ENCODE peak calls at places on chromosomes 5 and 9, in ten cellular contexts. C is NB4, Z is HCT116, P is kidney, Y is tibial artery, I is fibroblast of lung, N is psoas muscle, X is HFF-Myc, A is GM23338, T is cardiac fibroblast. V is an unnamed sample.

GRCh38 chr5:59798862-59799667 is 94.5 kb downstream of the PDE4D start:
- DNase-seq in X (peak), Z (no peak), A (no peak), T (peak), P (no peak), C (no peak), Y (no peak), I (peak), N (no peak), V (peak)

GRCh38 chr5:65190328-65191053 is 291.2 kb downstream of the ADAMTS6 start:
- DNase-seq in C (no peak), Z (no peak), P (no peak), T (peak), N (no peak), X (peak), Y (no peak), I (peak), A (no peak), V (peak)

GRCh38 chr5:95261369-95262175 is 23.3 kb downstream of the MCTP1 start:
- DNase-seq in X (peak), I (peak), P (no peak), C (peak), Z (no peak), N (no peak), T (peak), A (peak), Y (no peak), V (peak)

GRCh38 chr5:84817953-84818352 is 433.3 kb upstream of the EDIL3 start:
- DNase-seq in P (no peak), N (no peak), T (no peak), Z (no peak), A (no peak), Y (no peak), I (no peak), C (no peak), X (no peak), V (no peak)

GRCh38 chr9:99506781-99507305 is 284.8 kb downstream of the SEC61B start:
- DNase-seq in P (no peak), Y (no peak), C (no peak), X (no peak), A (no peak), Z (no peak), I (no peak), T (no peak), N (no peak), V (no peak)

GRCh38 chr5:33612386-33612785 is 171.6 kb downstream of the TARS1 start:
- DNase-seq in P (no peak), N (no peak), I (peak), Y (no peak), T (peak), Z (no peak), A (no peak), X (no peak), C (no peak), V (peak)

GRCh38 chr9:114931407-114931806 is 1.0 kb upstream of the TNFSF8 start:
- DNase-seq in Z (no peak), C (no peak), N (no peak), P (no peak), X (no peak), Y (no peak), A (no peak), T (no peak), I (no peak), V (no peak)

GRCh38 chr9:105296889-105297288 is 52.4 kb downstream of the SLC44A1 start:
- DNase-seq in A (peak), X (no peak), Y (no peak), P (no peak), T (peak), N (no peak), Z (peak), C (peak), I (peak), V (peak)

GRCh38 chr9:69357030-69357853 is 32.2 kb downstream of the ENTREP1 start:
- DNase-seq in Z (no peak), T (no peak), C (no peak), N (no peak), X (no peak), I (no peak), A (no peak), P (no peak), Y (no peak), V (no peak)

GRCh38 chr9:91486699-91487497 is 63.3 kb upstream of the NFIL3 start:
- DNase-seq in N (no peak), I (peak), Y (no peak), C (peak), P (no peak), Z (no peak), T (peak), X (no peak), A (no peak), V (peak)

GRCh38 chr5:124034963-124035362 is 523.0 kb downstream of the CSNK1G3 start:
- DNase-seq in N (no peak), P (no peak), T (no peak), X (no peak), C (no peak), Y (no peak), A (no peak), I (no peak), Z (no peak), V (no peak)

GRCh38 chr9:90873422-90873821 is 71.8 kb downstream of the SYK start:
- DNase-seq in N (no peak), A (no peak), C (no peak), Y (no peak), Z (no peak), P (no peak), I (no peak), T (no peak), X (no peak), V (no peak)

GRCh38 chr5:128135286-128135685 is 51.7 kb downstream of the SLC12A2 start:
- DNase-seq in Y (no peak), Z (no peak), A (no peak), I (no peak), C (no peak), P (no peak), X (peak), N (no peak), T (no peak), V (no peak)

DNA sequence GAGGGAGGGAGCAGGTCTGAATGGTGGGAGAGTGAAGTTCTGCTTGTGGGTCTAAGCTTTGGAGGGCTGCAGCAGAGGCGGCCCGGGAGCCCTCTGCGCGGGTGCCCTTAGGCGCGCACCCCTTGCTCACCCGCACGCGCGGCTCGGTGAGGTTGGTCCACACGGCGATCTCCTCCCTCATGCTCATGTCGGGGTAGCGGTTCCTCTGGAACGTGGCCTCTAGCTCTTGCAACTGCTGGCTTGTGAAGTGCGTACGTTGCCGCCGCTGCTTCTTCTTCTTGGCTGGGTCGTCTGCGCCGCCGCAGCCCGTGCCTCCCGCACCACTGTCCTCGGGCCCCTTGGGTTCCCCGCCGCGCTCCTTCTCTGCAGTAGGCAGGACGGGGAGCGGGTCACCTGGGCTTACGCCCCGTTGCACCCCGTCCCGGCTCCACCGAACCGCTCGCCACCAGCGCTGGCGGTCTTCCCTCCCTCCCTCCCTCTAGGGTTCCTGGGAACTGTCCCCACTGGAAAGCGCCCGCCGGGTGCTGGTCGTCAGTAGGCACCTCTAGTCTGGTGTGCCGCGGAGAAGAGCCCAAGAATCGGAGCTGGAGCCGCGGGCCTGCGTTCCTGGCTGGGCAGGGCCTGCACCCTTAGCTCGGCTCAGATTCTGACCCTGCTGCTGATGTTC is 2.7 kb downstream of the PITX1 start:
- DNase-seq in I (no peak), Y (no peak), Z (no peak), X (no peak), A (peak), P (peak), N (no peak), T (no peak), C (no peak), V (peak)
- TF ChIP-seq CTCF in I (no peak), Y (no peak), Z (no peak), X (no peak), A (no peak), P (no peak), N (no peak), T (no peak), C (no peak), V (no peak)

DNA sequence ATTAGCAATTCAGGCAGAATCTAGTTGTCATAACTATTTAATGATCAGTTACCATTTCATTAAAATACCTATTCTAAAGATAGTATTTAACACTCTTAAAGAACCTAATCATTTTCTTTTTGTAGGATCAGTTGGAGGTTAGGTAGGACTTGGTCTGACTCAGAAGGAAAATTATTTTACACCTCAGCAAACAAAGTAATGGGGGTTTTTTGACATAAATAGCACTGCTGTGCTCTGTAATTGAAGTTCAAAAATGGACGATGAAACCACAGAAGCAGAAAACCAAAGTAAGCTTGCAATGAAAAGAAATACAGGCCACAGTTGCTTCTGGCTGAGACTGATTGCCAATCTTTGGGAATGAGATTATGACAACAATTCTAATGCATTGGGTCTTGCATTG is 187.0 kb upstream of the TRPM3 start:
- DNase-seq in Y (no peak), Z (no peak), C (no peak), I (no peak), P (no peak), T (no peak), N (no peak), A (no peak), X (no peak), V (no peak)
- H3K4me3 ChIP-seq in Y (no peak), Z (no peak), C (no peak), I (no peak), P (no peak), T (no peak), N (no peak), A (no peak), X (no peak), V (no peak)

DNA sequence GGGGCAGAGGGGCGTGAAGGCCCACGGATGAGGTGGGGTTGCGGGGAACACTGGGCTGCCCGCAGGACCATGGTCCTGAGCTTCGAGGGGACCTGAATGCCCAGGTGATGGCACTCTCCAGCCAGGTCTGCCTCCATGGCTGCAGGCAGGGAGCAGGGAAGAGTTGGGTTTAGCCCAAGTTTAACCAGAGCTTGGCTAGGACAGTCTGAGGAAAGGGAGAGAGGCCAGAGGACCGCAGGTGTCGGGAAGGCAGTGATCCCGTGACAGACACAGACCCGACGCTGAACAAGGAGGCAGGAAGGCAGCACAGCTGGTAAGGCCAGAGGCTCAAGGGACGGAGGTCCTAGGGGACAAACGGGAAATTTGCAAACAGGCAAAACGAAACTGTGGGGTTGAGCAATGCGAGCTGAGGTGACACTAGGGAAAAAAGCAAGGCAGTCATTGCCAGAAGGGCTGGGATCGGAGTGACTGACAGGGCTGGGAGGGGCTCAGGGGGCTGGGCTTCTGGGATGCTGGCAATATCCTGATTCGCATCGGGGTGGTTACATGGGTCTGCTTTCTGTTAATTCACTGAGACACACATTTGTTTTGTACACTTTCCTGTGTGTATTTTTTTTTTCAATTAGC is 25.0 kb downstream of the ARPC5L start:
- DNase-seq in A (no peak), N (no peak), T (no peak), P (no peak), I (no peak), Z (no peak), X (no peak), C (no peak), Y (no peak), V (no peak)
- TF ChIP-seq CTCF in A (no peak), N (no peak), T (no peak), P (no peak), I (no peak), Z (no peak), X (no peak), C (no peak), Y (no peak), V (no peak)

GRCh38 chr9:129999123-129999510 is 43.9 kb downstream of the FNBP1 start:
- DNase-seq in Z (no peak), T (no peak), Y (no peak), I (no peak), X (no peak), N (no peak), A (no peak), P (no peak), C (no peak), V (no peak)

GRCh38 chr9:129996161-129996849 is 46.7 kb downstream of the FNBP1 start:
- DNase-seq in Y (no peak), P (no peak), X (no peak), I (no peak), C (peak), T (peak), A (no peak), Z (no peak), N (no peak), V (no peak)

GRCh38 chr9:129994947-129995346 is 48.0 kb downstream of the FNBP1 start:
- DNase-seq in N (no peak), T (peak), P (no peak), Y (no peak), C (no peak), I (no peak), X (no peak), Z (no peak), A (no peak), V (no peak)

GRCh38 chr9:129998491-129999122 is 44.4 kb downstream of the FNBP1 start:
- DNase-seq in N (no peak), A (no peak), Y (no peak), X (no peak), T (no peak), I (no peak), Z (no peak), P (no peak), C (no peak), V (no peak)

DNA sequence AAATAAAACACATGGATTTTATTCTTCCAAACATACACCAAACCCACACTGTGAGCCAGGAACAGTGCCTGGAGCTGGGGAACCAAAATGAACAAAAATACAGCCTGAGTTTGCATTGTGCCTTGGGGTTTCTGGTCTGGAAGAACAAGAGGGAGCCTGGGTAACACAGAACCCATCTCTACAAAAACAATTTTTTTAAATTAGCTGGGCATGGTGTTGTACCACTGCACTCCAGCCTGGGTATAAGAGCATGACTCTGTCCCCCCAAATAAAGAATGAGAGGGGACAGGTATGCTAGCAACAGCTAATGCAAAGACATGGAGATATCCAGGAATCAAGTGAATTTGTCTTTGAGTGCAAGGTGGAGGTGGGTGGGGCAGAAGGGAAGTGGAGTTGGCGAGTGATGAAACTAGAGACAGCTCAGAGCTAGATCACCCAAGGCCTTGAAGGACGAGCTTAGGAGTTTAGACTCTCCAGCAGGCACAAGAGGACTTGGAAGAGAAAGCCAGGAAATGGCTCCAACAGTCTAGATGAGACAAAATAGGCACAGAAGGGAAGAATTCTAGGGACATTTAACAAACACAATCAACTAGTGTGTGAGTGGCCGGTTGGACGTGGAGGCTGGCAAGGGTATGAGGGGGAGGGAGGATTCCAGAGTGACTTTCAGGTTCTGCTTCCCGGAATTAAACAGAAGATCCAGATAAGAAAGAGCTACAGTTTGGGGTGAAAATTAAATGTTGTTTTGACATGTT is 47.4 kb downstream of the FNBP1 start:
- DNase-seq in Y (no peak), X (no peak), C (peak), I (peak), A (peak), N (no peak), Z (no peak), T (peak), P (no peak), V (peak)
- H3K4me3 ChIP-seq in Y (no peak), X (no peak), C (no peak), I (no peak), A (no peak), N (no peak), Z (no peak), T (no peak), P (no peak), V (no peak)

DNA sequence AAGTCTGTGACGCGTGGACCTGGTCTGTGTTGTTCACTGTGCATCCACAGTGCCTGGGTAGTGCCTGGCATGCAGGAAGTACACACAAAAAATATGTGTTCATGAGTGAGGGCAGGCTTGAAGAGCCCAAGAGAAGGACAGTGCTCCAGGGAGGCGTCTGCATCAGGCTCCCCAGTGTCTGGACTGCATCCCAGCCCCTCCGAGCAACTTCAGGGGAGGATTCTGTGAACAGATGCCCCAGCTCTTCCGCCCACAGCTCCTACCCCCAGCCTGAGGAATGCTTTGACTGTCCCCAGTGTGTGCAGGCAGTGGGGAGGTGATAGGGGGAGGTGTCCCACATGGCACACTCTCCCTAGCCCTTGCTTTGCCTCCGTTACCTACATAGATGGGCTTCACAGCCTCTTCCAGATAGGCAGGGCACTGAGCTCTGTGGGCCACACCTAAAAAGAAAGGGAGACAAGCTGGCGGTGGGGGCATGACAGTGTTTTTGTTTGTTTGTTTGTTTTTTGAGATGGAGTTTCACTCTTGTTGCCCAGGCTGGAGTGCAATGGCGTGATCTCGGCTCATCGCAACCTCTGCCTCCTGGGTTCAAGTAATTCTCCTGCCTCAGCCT is 25.4 kb downstream of the IRF1 start:
- DNase-seq in N (no peak), Z (no peak), Y (peak), P (peak), C (no peak), X (no peak), A (no peak), I (no peak), T (no peak), V (no peak)
- TF ChIP-seq CTCF in N (no peak), Z (no peak), Y (no peak), P (no peak), C (no peak), X (no peak), A (no peak), I (peak), T (no peak), V (no peak)